ENCODE peak calls at places on chromosome 17, in eight cellular contexts. One of them, this sample, is unnamed.

GRCh38 chr17:7435676-7436555 is 681 bp downstream of the TMEM102 start:
- DNase-seq in colonic mucosa: peak
- DNase-seq in effector CD4-positive, alpha-beta T cell: peak
- DNase-seq in HEK293T: peak
- DNase-seq in activated T-cell treated with anti-CD3 and anti-CD28 coated beads for 1 hour: peak
- DNase-seq in A549: peak
- DNase-seq in osteocyte: no peak
- DNase-seq in H9: peak
- DNase-seq in this sample: peak

GRCh38 chr17:79024901-79025737 is 1.1 kb downstream of the C1QTNF1 start:
- DNase-seq in effector CD4-positive, alpha-beta T cell: no peak
- DNase-seq in A549: no peak
- DNase-seq in osteocyte: no peak
- DNase-seq in activated T-cell treated with anti-CD3 and anti-CD28 coated beads for 1 hour: no peak
- DNase-seq in colonic mucosa: peak
- DNase-seq in HEK293T: no peak
- DNase-seq in H9: no peak
- DNase-seq in this sample: no peak

GRCh38 chr17:62778990-62779681 is 29.0 kb downstream of the MARCHF10 start:
- DNase-seq in H9: peak
- DNase-seq in HEK293T: no peak
- DNase-seq in osteocyte: peak
- DNase-seq in activated T-cell treated with anti-CD3 and anti-CD28 coated beads for 1 hour: no peak
- DNase-seq in A549: peak
- DNase-seq in colonic mucosa: no peak
- DNase-seq in effector CD4-positive, alpha-beta T cell: no peak
- DNase-seq in this sample: no peak

GRCh38 chr17:17738901-17739300 is 57.6 kb downstream of the RAI1 start:
- DNase-seq in effector CD4-positive, alpha-beta T cell: no peak
- DNase-seq in H9: no peak
- DNase-seq in colonic mucosa: peak
- DNase-seq in activated T-cell treated with anti-CD3 and anti-CD28 coated beads for 1 hour: no peak
- DNase-seq in HEK293T: no peak
- DNase-seq in A549: no peak
- DNase-seq in osteocyte: no peak
- DNase-seq in this sample: no peak

GRCh38 chr17:15886804-15887203 is 58.1 kb upstream of the ADORA2B start:
- DNase-seq in H9: no peak
- DNase-seq in HEK293T: no peak
- DNase-seq in colonic mucosa: no peak
- DNase-seq in activated T-cell treated with anti-CD3 and anti-CD28 coated beads for 1 hour: no peak
- DNase-seq in A549: no peak
- DNase-seq in osteocyte: no peak
- DNase-seq in effector CD4-positive, alpha-beta T cell: no peak
- DNase-seq in this sample: no peak

GRCh38 chr17:28407130-28407973 is 1.3 kb upstream of the SLC46A1 start:
- DNase-seq in A549: no peak
- DNase-seq in H9: peak
- DNase-seq in colonic mucosa: no peak
- DNase-seq in effector CD4-positive, alpha-beta T cell: no peak
- DNase-seq in osteocyte: no peak
- DNase-seq in activated T-cell treated with anti-CD3 and anti-CD28 coated beads for 1 hour: no peak
- DNase-seq in HEK293T: no peak
- DNase-seq in this sample: no peak

GRCh38 chr17:8835106-8835505 is 32.4 kb downstream of the PIK3R6 start:
- DNase-seq in A549: no peak
- DNase-seq in HEK293T: no peak
- DNase-seq in colonic mucosa: no peak
- DNase-seq in osteocyte: peak
- DNase-seq in activated T-cell treated with anti-CD3 and anti-CD28 coated beads for 1 hour: no peak
- DNase-seq in effector CD4-positive, alpha-beta T cell: no peak
- DNase-seq in H9: no peak
- DNase-seq in this sample: no peak

GRCh38 chr17:43393944-43394482 is 4.8 kb upstream of the ARL4D start:
- DNase-seq in HEK293T: peak
- DNase-seq in colonic mucosa: peak
- DNase-seq in effector CD4-positive, alpha-beta T cell: peak
- DNase-seq in H9: peak
- DNase-seq in activated T-cell treated with anti-CD3 and anti-CD28 coated beads for 1 hour: peak
- DNase-seq in osteocyte: peak
- DNase-seq in A549: peak
- DNase-seq in this sample: peak

GRCh38 chr17:50288306-50288705 is 14.0 kb downstream of the TMEM92 start:
- DNase-seq in H9: no peak
- DNase-seq in effector CD4-positive, alpha-beta T cell: no peak
- DNase-seq in HEK293T: no peak
- DNase-seq in activated T-cell treated with anti-CD3 and anti-CD28 coated beads for 1 hour: no peak
- DNase-seq in A549: no peak
- DNase-seq in osteocyte: no peak
- DNase-seq in colonic mucosa: no peak
- DNase-seq in this sample: no peak

GRCh38 chr17:76550712-76551615 is 11.1 kb downstream of the PRCD start:
- DNase-seq in effector CD4-positive, alpha-beta T cell: no peak
- DNase-seq in HEK293T: no peak
- DNase-seq in osteocyte: no peak
- DNase-seq in activated T-cell treated with anti-CD3 and anti-CD28 coated beads for 1 hour: no peak
- DNase-seq in A549: no peak
- DNase-seq in colonic mucosa: no peak
- DNase-seq in H9: peak
- DNase-seq in this sample: peak

GRCh38 chr17:45150911-45151809 is 2.9 kb downstream of the HEXIM1 start:
- DNase-seq in H9: no peak
- DNase-seq in colonic mucosa: no peak
- DNase-seq in A549: no peak
- DNase-seq in osteocyte: no peak
- DNase-seq in effector CD4-positive, alpha-beta T cell: no peak
- DNase-seq in activated T-cell treated with anti-CD3 and anti-CD28 coated beads for 1 hour: no peak
- DNase-seq in HEK293T: no peak
- DNase-seq in this sample: no peak

GRCh38 chr17:53707546-53707945 is 115.2 kb upstream of the KIF2B start:
- DNase-seq in activated T-cell treated with anti-CD3 and anti-CD28 coated beads for 1 hour: no peak
- DNase-seq in H9: no peak
- DNase-seq in colonic mucosa: no peak
- DNase-seq in HEK293T: no peak
- DNase-seq in effector CD4-positive, alpha-beta T cell: no peak
- DNase-seq in A549: no peak
- DNase-seq in osteocyte: no peak
- DNase-seq in this sample: no peak

GRCh38 chr17:43442711-43443110 is 41.1 kb upstream of the DHX8 start:
- DNase-seq in activated T-cell treated with anti-CD3 and anti-CD28 coated beads for 1 hour: no peak
- DNase-seq in colonic mucosa: no peak
- DNase-seq in effector CD4-positive, alpha-beta T cell: no peak
- DNase-seq in HEK293T: no peak
- DNase-seq in H9: no peak
- DNase-seq in osteocyte: no peak
- DNase-seq in A549: no peak
- DNase-seq in this sample: no peak

GRCh38 chr17:15744885-15745284 is 12.8 kb downstream of the TBC1D26 start:
- DNase-seq in osteocyte: no peak
- DNase-seq in colonic mucosa: no peak
- DNase-seq in effector CD4-positive, alpha-beta T cell: no peak
- DNase-seq in activated T-cell treated with anti-CD3 and anti-CD28 coated beads for 1 hour: no peak
- DNase-seq in HEK293T: no peak
- DNase-seq in H9: peak
- DNase-seq in A549: no peak
- DNase-seq in this sample: no peak

GRCh38 chr17:37818689-37819088 is 73.8 kb upstream of the HNF1B start:
- DNase-seq in effector CD4-positive, alpha-beta T cell: no peak
- DNase-seq in activated T-cell treated with anti-CD3 and anti-CD28 coated beads for 1 hour: no peak
- DNase-seq in osteocyte: no peak
- DNase-seq in A549: no peak
- DNase-seq in colonic mucosa: peak
- DNase-seq in HEK293T: no peak
- DNase-seq in H9: no peak
- DNase-seq in this sample: no peak

GRCh38 chr17:33725675-33726271 is 432.7 kb upstream of the ASIC2 start:
- DNase-seq in effector CD4-positive, alpha-beta T cell: no peak
- DNase-seq in H9: peak
- DNase-seq in activated T-cell treated with anti-CD3 and anti-CD28 coated beads for 1 hour: peak
- DNase-seq in A549: peak
- DNase-seq in colonic mucosa: peak
- DNase-seq in HEK293T: peak
- DNase-seq in osteocyte: no peak
- DNase-seq in this sample: peak